ENCODE peak calls at places on chromosomes 16 and 17, in six cellular contexts. One of them, this sample, is unnamed.

GRCh38 chr16:85616608-85617311 is 3.6 kb downstream of the GSE1 start:
- DNase-seq in left lung: peak
- DNase-seq in HFF-Myc: no peak
- DNase-seq in left ventricle myocardium inferior: peak
- DNase-seq in cardiac fibroblast: no peak
- DNase-seq in Peyer's patch: peak
- DNase-seq in this sample: no peak

GRCh38 chr16:83813818-83814653 is 6.3 kb downstream of the HSBP1 start:
- DNase-seq in left lung: no peak
- DNase-seq in HFF-Myc: peak
- DNase-seq in Peyer's patch: no peak
- DNase-seq in cardiac fibroblast: peak
- DNase-seq in left ventricle myocardium inferior: no peak
- DNase-seq in this sample: peak

GRCh38 chr17:48074322-48075054 is 26.3 kb downstream of the NFE2L1 start:
- DNase-seq in Peyer's patch: peak
- DNase-seq in cardiac fibroblast: peak
- DNase-seq in left ventricle myocardium inferior: peak
- DNase-seq in HFF-Myc: peak
- DNase-seq in left lung: peak
- DNase-seq in this sample: no peak

GRCh38 chr16:89924925-89925307 is 1.8 kb downstream of the TUBB3 start:
- DNase-seq in left lung: no peak
- DNase-seq in Peyer's patch: no peak
- DNase-seq in left ventricle myocardium inferior: no peak
- DNase-seq in cardiac fibroblast: no peak
- DNase-seq in HFF-Myc: no peak
- DNase-seq in this sample: no peak

GRCh38 chr17:3983945-3984484 is 19.8 kb upstream of the ATP2A3 start:
- DNase-seq in left lung: no peak
- DNase-seq in cardiac fibroblast: peak
- DNase-seq in Peyer's patch: no peak
- DNase-seq in left ventricle myocardium inferior: no peak
- DNase-seq in HFF-Myc: no peak
- DNase-seq in this sample: no peak

GRCh38 chr17:6070895-6071511 is 824 bp downstream of the WSCD1 start:
- DNase-seq in Peyer's patch: no peak
- DNase-seq in left ventricle myocardium inferior: no peak
- DNase-seq in HFF-Myc: no peak
- DNase-seq in cardiac fibroblast: no peak
- DNase-seq in left lung: no peak
- DNase-seq in this sample: no peak

GRCh38 chr16:83441523-83441922 is 366.3 kb upstream of the HSBP1 start:
- DNase-seq in cardiac fibroblast: no peak
- DNase-seq in left lung: no peak
- DNase-seq in left ventricle myocardium inferior: no peak
- DNase-seq in HFF-Myc: no peak
- DNase-seq in Peyer's patch: no peak
- DNase-seq in this sample: no peak

GRCh38 chr17:79672496-79672895 is 58.2 kb upstream of the ENPP7 start:
- DNase-seq in Peyer's patch: no peak
- DNase-seq in left lung: no peak
- DNase-seq in left ventricle myocardium inferior: no peak
- DNase-seq in cardiac fibroblast: no peak
- DNase-seq in HFF-Myc: no peak
- DNase-seq in this sample: no peak

GRCh38 chr17:43416998-43417891 is 18.5 kb downstream of the ARL4D start:
- DNase-seq in Peyer's patch: peak
- DNase-seq in left ventricle myocardium inferior: peak
- DNase-seq in cardiac fibroblast: peak
- DNase-seq in HFF-Myc: no peak
- DNase-seq in left lung: peak
- DNase-seq in this sample: no peak

GRCh38 chr16:11316331-11317015 is 28.8 kb upstream of the RMI2 start:
- DNase-seq in Peyer's patch: no peak
- DNase-seq in left ventricle myocardium inferior: no peak
- DNase-seq in HFF-Myc: no peak
- DNase-seq in left lung: no peak
- DNase-seq in cardiac fibroblast: no peak
- DNase-seq in this sample: no peak

GRCh38 chr17:50459081-50459676 is 9.5 kb downstream of the CHAD start:
- DNase-seq in left lung: no peak
- DNase-seq in cardiac fibroblast: no peak
- DNase-seq in Peyer's patch: peak
- DNase-seq in HFF-Myc: no peak
- DNase-seq in left ventricle myocardium inferior: no peak
- DNase-seq in this sample: no peak

GRCh38 chr16:67661101-67661661 is 421 bp downstream of the PARD6A start:
- DNase-seq in Peyer's patch: no peak
- DNase-seq in cardiac fibroblast: no peak
- DNase-seq in left lung: no peak
- DNase-seq in left ventricle myocardium inferior: no peak
- DNase-seq in HFF-Myc: no peak
- DNase-seq in this sample: peak

GRCh38 chr16:31181102-31181830 is 1.3 kb downstream of the FUS start:
- DNase-seq in cardiac fibroblast: peak
- DNase-seq in left ventricle myocardium inferior: peak
- DNase-seq in Peyer's patch: peak
- DNase-seq in left lung: peak
- DNase-seq in HFF-Myc: no peak
- DNase-seq in this sample: no peak

GRCh38 chr17:6603746-6604325 is 36.7 kb downstream of the KIAA0753 start:
- DNase-seq in left lung: peak
- DNase-seq in Peyer's patch: no peak
- DNase-seq in cardiac fibroblast: peak
- DNase-seq in HFF-Myc: no peak
- DNase-seq in left ventricle myocardium inferior: no peak
- DNase-seq in this sample: no peak

GRCh38 chr16:11682655-11683096 is 14.4 kb downstream of the SNN start:
- DNase-seq in HFF-Myc: no peak
- DNase-seq in Peyer's patch: no peak
- DNase-seq in left lung: no peak
- DNase-seq in cardiac fibroblast: peak
- DNase-seq in left ventricle myocardium inferior: no peak
- DNase-seq in this sample: peak

GRCh38 chr17:50181601-50182345 is 16.0 kb downstream of the SGCA start:
- DNase-seq in HFF-Myc: no peak
- DNase-seq in Peyer's patch: no peak
- DNase-seq in left ventricle myocardium inferior: no peak
- DNase-seq in left lung: no peak
- DNase-seq in cardiac fibroblast: peak
- DNase-seq in this sample: peak

GRCh38 chr17:64611374-64611773 is 50.7 kb downstream of the SMURF2 start:
- DNase-seq in left lung: no peak
- DNase-seq in cardiac fibroblast: no peak
- DNase-seq in left ventricle myocardium inferior: no peak
- DNase-seq in HFF-Myc: no peak
- DNase-seq in Peyer's patch: no peak
- DNase-seq in this sample: no peak

GRCh38 chr16:73149329-73149728 is 101.4 kb upstream of the ZFHX3 start:
- DNase-seq in HFF-Myc: no peak
- DNase-seq in cardiac fibroblast: no peak
- DNase-seq in left ventricle myocardium inferior: no peak
- DNase-seq in left lung: no peak
- DNase-seq in Peyer's patch: peak
- DNase-seq in this sample: no peak

GRCh38 chr16:47965439-47965838 is 190.4 kb downstream of the ABCC12 start:
- DNase-seq in cardiac fibroblast: no peak
- DNase-seq in HFF-Myc: no peak
- DNase-seq in left lung: no peak
- DNase-seq in left ventricle myocardium inferior: no peak
- DNase-seq in Peyer's patch: no peak
- DNase-seq in this sample: peak

GRCh38 chr17:60358611-60359225 is 33.2 kb downstream of the USP32 start:
- DNase-seq in HFF-Myc: no peak
- DNase-seq in Peyer's patch: no peak
- DNase-seq in cardiac fibroblast: no peak
- DNase-seq in left ventricle myocardium inferior: no peak
- DNase-seq in left lung: no peak
- DNase-seq in this sample: no peak

GRCh38 chr16:11196286-11196828 is 59.6 kb downstream of the SOCS1 start:
- DNase-seq in HFF-Myc: peak
- DNase-seq in cardiac fibroblast: no peak
- DNase-seq in left lung: no peak
- DNase-seq in left ventricle myocardium inferior: no peak
- DNase-seq in Peyer's patch: no peak
- DNase-seq in this sample: no peak

GRCh38 chr17:9108166-9108565 is 86.9 kb downstream of the NTN1 start:
- DNase-seq in Peyer's patch: no peak
- DNase-seq in cardiac fibroblast: no peak
- DNase-seq in left ventricle myocardium inferior: no peak
- DNase-seq in left lung: no peak
- DNase-seq in HFF-Myc: no peak
- DNase-seq in this sample: no peak

GRCh38 chr16:67750466-67750865 is 31.4 kb upstream of the GFOD2 start:
- DNase-seq in cardiac fibroblast: no peak
- DNase-seq in left lung: no peak
- DNase-seq in left ventricle myocardium inferior: no peak
- DNase-seq in HFF-Myc: no peak
- DNase-seq in Peyer's patch: no peak
- DNase-seq in this sample: no peak

GRCh38 chr17:16922386-16923096 is 49.4 kb downstream of the TNFRSF13B start:
- DNase-seq in cardiac fibroblast: no peak
- DNase-seq in left lung: no peak
- DNase-seq in HFF-Myc: no peak
- DNase-seq in left ventricle myocardium inferior: no peak
- DNase-seq in Peyer's patch: peak
- DNase-seq in this sample: no peak

GRCh38 chr17:48641541-48642058 is 15.4 kb upstream of the HOXB9 start:
- DNase-seq in left lung: no peak
- DNase-seq in left ventricle myocardium inferior: no peak
- DNase-seq in cardiac fibroblast: no peak
- DNase-seq in Peyer's patch: peak
- DNase-seq in HFF-Myc: no peak
- DNase-seq in this sample: no peak

GRCh38 chr16:14629919-14630619 is at the start of gene PARN:
- DNase-seq in left ventricle myocardium inferior: peak
- DNase-seq in HFF-Myc: peak
- DNase-seq in left lung: peak
- DNase-seq in Peyer's patch: peak
- DNase-seq in cardiac fibroblast: peak
- DNase-seq in this sample: peak

GRCh38 chr17:39668141-39668924 is at the start of gene PNMT:
- DNase-seq in cardiac fibroblast: peak
- DNase-seq in Peyer's patch: peak
- DNase-seq in left lung: peak
- DNase-seq in HFF-Myc: no peak
- DNase-seq in left ventricle myocardium inferior: peak
- DNase-seq in this sample: no peak

GRCh38 chr17:35630530-35631148 is 43.5 kb downstream of the AP2B1 start:
- DNase-seq in left lung: no peak
- DNase-seq in left ventricle myocardium inferior: no peak
- DNase-seq in cardiac fibroblast: peak
- DNase-seq in HFF-Myc: peak
- DNase-seq in Peyer's patch: no peak
- DNase-seq in this sample: peak

GRCh38 chr16:1884889-1885288 is 12.9 kb upstream of the MEIOB start:
- DNase-seq in Peyer's patch: no peak
- DNase-seq in left ventricle myocardium inferior: no peak
- DNase-seq in cardiac fibroblast: no peak
- DNase-seq in HFF-Myc: no peak
- DNase-seq in left lung: no peak
- DNase-seq in this sample: no peak

GRCh38 chr16:1890024-1890700 is 18.2 kb upstream of the MEIOB start:
- DNase-seq in HFF-Myc: no peak
- DNase-seq in cardiac fibroblast: no peak
- DNase-seq in left lung: no peak
- DNase-seq in left ventricle myocardium inferior: no peak
- DNase-seq in Peyer's patch: no peak
- DNase-seq in this sample: no peak

GRCh38 chr16:1887711-1888354 is 15.9 kb upstream of the MEIOB start:
- DNase-seq in HFF-Myc: no peak
- DNase-seq in left ventricle myocardium inferior: no peak
- DNase-seq in left lung: no peak
- DNase-seq in Peyer's patch: no peak
- DNase-seq in cardiac fibroblast: peak
- DNase-seq in this sample: no peak

GRCh38 chr16:1879477-1879876 is 7.5 kb upstream of the MEIOB start:
- DNase-seq in left lung: no peak
- DNase-seq in HFF-Myc: no peak
- DNase-seq in left ventricle myocardium inferior: no peak
- DNase-seq in Peyer's patch: no peak
- DNase-seq in cardiac fibroblast: no peak
- DNase-seq in this sample: no peak

GRCh38 chr16:1884155-1884760 is 12.3 kb upstream of the MEIOB start:
- DNase-seq in left lung: no peak
- DNase-seq in left ventricle myocardium inferior: no peak
- DNase-seq in cardiac fibroblast: peak
- DNase-seq in Peyer's patch: no peak
- DNase-seq in HFF-Myc: no peak
- DNase-seq in this sample: no peak
- TF ChIP-seq CTCF in left lung: no peak
- TF ChIP-seq CTCF in left ventricle myocardium inferior: peak
- TF ChIP-seq CTCF in cardiac fibroblast: peak
- TF ChIP-seq CTCF in Peyer's patch: peak
- TF ChIP-seq CTCF in HFF-Myc: peak
- TF ChIP-seq CTCF in this sample: peak

GRCh38 chr17:75124041-75124818 is 7.3 kb downstream of the NT5C start:
- DNase-seq in left ventricle myocardium inferior: peak
- DNase-seq in left lung: peak
- DNase-seq in cardiac fibroblast: peak
- DNase-seq in HFF-Myc: peak
- DNase-seq in Peyer's patch: peak
- DNase-seq in this sample: peak
- H3K4me3 ChIP-seq in left ventricle myocardium inferior: peak
- H3K4me3 ChIP-seq in left lung: no peak
- H3K4me3 ChIP-seq in cardiac fibroblast: no peak
- H3K4me3 ChIP-seq in HFF-Myc: no peak
- H3K4me3 ChIP-seq in Peyer's patch: no peak
- H3K4me3 ChIP-seq in this sample: no peak

GRCh38 chr17:80790981-80791742 is 200.5 kb upstream of the CHMP6 start:
- DNase-seq in left lung: peak
- DNase-seq in cardiac fibroblast: no peak
- DNase-seq in left ventricle myocardium inferior: no peak
- DNase-seq in Peyer's patch: no peak
- DNase-seq in HFF-Myc: no peak
- DNase-seq in this sample: no peak
- TF ChIP-seq CTCF in left lung: no peak
- TF ChIP-seq CTCF in cardiac fibroblast: no peak
- TF ChIP-seq CTCF in left ventricle myocardium inferior: no peak
- TF ChIP-seq CTCF in Peyer's patch: no peak
- TF ChIP-seq CTCF in HFF-Myc: no peak
- TF ChIP-seq CTCF in this sample: no peak

DNA sequence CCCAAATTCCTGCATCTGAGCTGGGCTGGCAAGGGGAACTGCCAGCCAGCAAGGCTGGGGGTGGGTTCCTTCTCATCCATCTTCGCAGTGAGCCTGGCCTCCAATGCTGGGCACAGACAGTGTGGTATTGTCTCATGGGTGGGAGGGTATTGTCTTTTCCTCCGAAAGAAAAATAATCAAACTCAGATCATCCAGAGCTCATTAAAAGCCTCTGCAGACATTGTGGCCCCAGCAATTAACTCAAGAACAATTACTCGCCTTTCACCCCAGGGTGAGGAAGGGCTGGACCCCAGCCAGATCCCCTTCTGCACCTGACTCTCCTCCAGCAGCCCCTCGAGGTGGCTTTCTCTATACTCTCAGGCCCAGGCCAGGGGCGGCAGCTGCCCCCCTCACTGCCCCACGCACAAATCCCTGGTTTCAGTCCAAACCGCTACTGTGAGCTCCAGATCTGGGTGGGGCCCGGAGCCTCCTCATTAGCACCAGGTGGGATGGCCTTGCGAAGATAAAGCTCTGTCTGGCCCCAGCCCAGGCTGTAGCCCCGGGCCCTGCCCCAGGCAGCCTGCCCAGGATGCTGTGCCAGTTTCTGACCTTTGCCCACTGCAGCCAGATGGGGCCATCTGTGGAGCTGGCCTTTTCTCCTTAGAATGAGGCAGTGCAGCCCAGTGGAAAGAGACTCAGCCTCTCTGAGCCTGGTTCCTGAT is 2.3 kb upstream of the KRT15 start:
- DNase-seq in cardiac fibroblast: no peak
- DNase-seq in Peyer's patch: peak
- DNase-seq in HFF-Myc: no peak
- DNase-seq in left ventricle myocardium inferior: no peak
- DNase-seq in left lung: no peak
- DNase-seq in this sample: no peak
- H3K4me3 ChIP-seq in cardiac fibroblast: no peak
- H3K4me3 ChIP-seq in Peyer's patch: no peak
- H3K4me3 ChIP-seq in HFF-Myc: no peak
- H3K4me3 ChIP-seq in left ventricle myocardium inferior: no peak
- H3K4me3 ChIP-seq in left lung: no peak
- H3K4me3 ChIP-seq in this sample: no peak